ENCODE peak calls at places on chromosomes 4 and X, in eight cellular contexts. One of them, this sample, is unnamed.

GRCh38 chr4:30181918-30182317 is 538.3 kb upstream of the PCDH7 start:
- DNase-seq in GM12865: no peak
- DNase-seq in neuronal stem cell: no peak
- DNase-seq in uterus: no peak
- DNase-seq in HCT116: no peak
- DNase-seq in right lobe of liver: no peak
- DNase-seq in dorsolateral prefrontal cortex: no peak
- DNase-seq in fibroblast of lung: no peak
- DNase-seq in this sample: no peak

GRCh38 chr4:181319629-181320028 is 923.6 kb upstream of the TENM3 start:
- DNase-seq in HCT116: no peak
- DNase-seq in dorsolateral prefrontal cortex: no peak
- DNase-seq in neuronal stem cell: no peak
- DNase-seq in right lobe of liver: no peak
- DNase-seq in uterus: no peak
- DNase-seq in GM12865: no peak
- DNase-seq in fibroblast of lung: no peak
- DNase-seq in this sample: no peak

GRCh38 chr4:7811536-7812190 is 128.0 kb downstream of the AFAP1 start:
- DNase-seq in right lobe of liver: no peak
- DNase-seq in neuronal stem cell: no peak
- DNase-seq in fibroblast of lung: peak
- DNase-seq in HCT116: no peak
- DNase-seq in GM12865: no peak
- DNase-seq in dorsolateral prefrontal cortex: no peak
- DNase-seq in uterus: peak
- DNase-seq in this sample: peak

GRCh38 chr4:78599931-78600375 is 48.4 kb downstream of the ANXA3 start:
- DNase-seq in right lobe of liver: no peak
- DNase-seq in neuronal stem cell: no peak
- DNase-seq in GM12865: no peak
- DNase-seq in uterus: no peak
- DNase-seq in dorsolateral prefrontal cortex: no peak
- DNase-seq in fibroblast of lung: no peak
- DNase-seq in HCT116: no peak
- DNase-seq in this sample: peak

GRCh38 chrX:45200741-45201234 is at the start of gene DIPK2B:
- DNase-seq in GM12865: no peak
- DNase-seq in HCT116: no peak
- DNase-seq in uterus: no peak
- DNase-seq in right lobe of liver: peak
- DNase-seq in dorsolateral prefrontal cortex: no peak
- DNase-seq in neuronal stem cell: no peak
- DNase-seq in fibroblast of lung: no peak
- DNase-seq in this sample: no peak

GRCh38 chrX:24283122-24283789 is 30.6 kb downstream of the SUPT20HL2 start:
- DNase-seq in uterus: peak
- DNase-seq in GM12865: no peak
- DNase-seq in fibroblast of lung: peak
- DNase-seq in neuronal stem cell: no peak
- DNase-seq in right lobe of liver: no peak
- DNase-seq in HCT116: no peak
- DNase-seq in dorsolateral prefrontal cortex: no peak
- DNase-seq in this sample: no peak

GRCh38 chr4:184644553-184645307 is 4.5 kb downstream of the CASP3 start:
- DNase-seq in fibroblast of lung: no peak
- DNase-seq in uterus: no peak
- DNase-seq in HCT116: no peak
- DNase-seq in GM12865: no peak
- DNase-seq in neuronal stem cell: no peak
- DNase-seq in right lobe of liver: no peak
- DNase-seq in dorsolateral prefrontal cortex: no peak
- DNase-seq in this sample: peak

GRCh38 chr4:184746532-184746870 is 12.6 kb upstream of the CENPU start:
- DNase-seq in fibroblast of lung: peak
- DNase-seq in right lobe of liver: no peak
- DNase-seq in GM12865: no peak
- DNase-seq in neuronal stem cell: no peak
- DNase-seq in uterus: peak
- DNase-seq in dorsolateral prefrontal cortex: no peak
- DNase-seq in HCT116: no peak
- DNase-seq in this sample: peak

GRCh38 chr4:69713593-69713992 is 46.8 kb downstream of the SULT1B1 start:
- DNase-seq in GM12865: no peak
- DNase-seq in right lobe of liver: peak
- DNase-seq in uterus: no peak
- DNase-seq in neuronal stem cell: no peak
- DNase-seq in HCT116: no peak
- DNase-seq in dorsolateral prefrontal cortex: no peak
- DNase-seq in fibroblast of lung: peak
- DNase-seq in this sample: peak

GRCh38 chr4:158229768-158230167 is 19.5 kb downstream of the TMEM144 start:
- DNase-seq in fibroblast of lung: no peak
- DNase-seq in dorsolateral prefrontal cortex: peak
- DNase-seq in uterus: no peak
- DNase-seq in HCT116: no peak
- DNase-seq in neuronal stem cell: no peak
- DNase-seq in GM12865: no peak
- DNase-seq in right lobe of liver: no peak
- DNase-seq in this sample: no peak

GRCh38 chrX:16603822-16604221 is 46.1 kb upstream of the S100G start:
- DNase-seq in right lobe of liver: no peak
- DNase-seq in dorsolateral prefrontal cortex: no peak
- DNase-seq in HCT116: no peak
- DNase-seq in GM12865: peak
- DNase-seq in neuronal stem cell: no peak
- DNase-seq in uterus: no peak
- DNase-seq in fibroblast of lung: no peak
- DNase-seq in this sample: peak

GRCh38 chrX:115602729-115603389 is 41.9 kb downstream of the PLS3 start:
- DNase-seq in HCT116: no peak
- DNase-seq in GM12865: no peak
- DNase-seq in uterus: no peak
- DNase-seq in fibroblast of lung: no peak
- DNase-seq in right lobe of liver: no peak
- DNase-seq in dorsolateral prefrontal cortex: no peak
- DNase-seq in neuronal stem cell: no peak
- DNase-seq in this sample: no peak

GRCh38 chrX:110004210-110004609 is 1.3 kb downstream of the TMEM164 start:
- DNase-seq in right lobe of liver: peak
- DNase-seq in GM12865: no peak
- DNase-seq in fibroblast of lung: no peak
- DNase-seq in HCT116: no peak
- DNase-seq in dorsolateral prefrontal cortex: no peak
- DNase-seq in uterus: no peak
- DNase-seq in neuronal stem cell: no peak
- DNase-seq in this sample: no peak
- H3K4me3 ChIP-seq in right lobe of liver: no peak
- H3K4me3 ChIP-seq in GM12865: no peak
- H3K4me3 ChIP-seq in fibroblast of lung: no peak
- H3K4me3 ChIP-seq in HCT116: no peak
- H3K4me3 ChIP-seq in dorsolateral prefrontal cortex: peak
- H3K4me3 ChIP-seq in uterus: no peak
- H3K4me3 ChIP-seq in neuronal stem cell: peak
- H3K4me3 ChIP-seq in this sample: peak

GRCh38 chr4:55437823-55438222 is 42.1 kb downstream of the TMEM165 start:
- DNase-seq in right lobe of liver: no peak
- DNase-seq in uterus: no peak
- DNase-seq in dorsolateral prefrontal cortex: no peak
- DNase-seq in HCT116: no peak
- DNase-seq in GM12865: no peak
- DNase-seq in fibroblast of lung: no peak
- DNase-seq in neuronal stem cell: no peak
- DNase-seq in this sample: no peak

GRCh38 chr4:55431710-55432336 is 36.1 kb downstream of the TMEM165 start:
- DNase-seq in neuronal stem cell: no peak
- DNase-seq in uterus: no peak
- DNase-seq in HCT116: no peak
- DNase-seq in fibroblast of lung: no peak
- DNase-seq in GM12865: no peak
- DNase-seq in right lobe of liver: no peak
- DNase-seq in dorsolateral prefrontal cortex: no peak
- DNase-seq in this sample: no peak

GRCh38 chr4:55438314-55438713 is 42.6 kb downstream of the TMEM165 start:
- DNase-seq in right lobe of liver: no peak
- DNase-seq in dorsolateral prefrontal cortex: no peak
- DNase-seq in neuronal stem cell: no peak
- DNase-seq in GM12865: no peak
- DNase-seq in HCT116: no peak
- DNase-seq in uterus: no peak
- DNase-seq in fibroblast of lung: no peak
- DNase-seq in this sample: no peak

GRCh38 chr4:55437356-55437796 is 41.6 kb downstream of the TMEM165 start:
- DNase-seq in GM12865: no peak
- DNase-seq in dorsolateral prefrontal cortex: no peak
- DNase-seq in uterus: no peak
- DNase-seq in fibroblast of lung: peak
- DNase-seq in neuronal stem cell: no peak
- DNase-seq in right lobe of liver: no peak
- DNase-seq in HCT116: no peak
- DNase-seq in this sample: peak

DNA sequence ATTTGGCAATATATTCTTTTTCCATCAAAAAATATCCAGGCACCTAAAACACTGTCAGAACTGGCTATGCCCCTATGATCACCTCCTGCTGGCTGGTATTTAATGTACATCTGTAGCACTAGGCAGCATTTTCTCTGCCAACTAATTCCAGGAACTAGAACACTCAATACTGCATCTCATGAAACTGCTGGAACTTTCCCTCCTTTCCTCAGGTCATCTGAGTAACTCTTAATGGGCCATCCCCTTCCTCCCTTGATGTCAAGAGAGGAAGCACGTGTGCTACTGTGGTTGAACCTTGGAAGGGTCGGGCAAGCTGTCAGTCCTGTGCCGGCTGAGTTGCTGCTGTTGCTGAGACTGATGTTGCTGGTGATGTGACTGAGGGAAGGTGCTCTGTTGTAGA is 39.4 kb downstream of the TMEM165 start:
- DNase-seq in HCT116: no peak
- DNase-seq in uterus: no peak
- DNase-seq in fibroblast of lung: peak
- DNase-seq in GM12865: peak
- DNase-seq in right lobe of liver: no peak
- DNase-seq in dorsolateral prefrontal cortex: no peak
- DNase-seq in neuronal stem cell: no peak
- DNase-seq in this sample: peak
- H3K4me3 ChIP-seq in HCT116: no peak
- H3K4me3 ChIP-seq in uterus: no peak
- H3K4me3 ChIP-seq in fibroblast of lung: no peak
- H3K4me3 ChIP-seq in GM12865: no peak
- H3K4me3 ChIP-seq in right lobe of liver: no peak
- H3K4me3 ChIP-seq in dorsolateral prefrontal cortex: no peak
- H3K4me3 ChIP-seq in neuronal stem cell: no peak
- H3K4me3 ChIP-seq in this sample: no peak

GRCh38 chrX:14758029-14758491 is 114.8 kb downstream of the FANCB start:
- DNase-seq in right lobe of liver: no peak
- DNase-seq in neuronal stem cell: no peak
- DNase-seq in GM12865: no peak
- DNase-seq in HCT116: no peak
- DNase-seq in uterus: no peak
- DNase-seq in fibroblast of lung: no peak
- DNase-seq in dorsolateral prefrontal cortex: no peak
- DNase-seq in this sample: no peak
- H3K4me3 ChIP-seq in right lobe of liver: no peak
- H3K4me3 ChIP-seq in neuronal stem cell: no peak
- H3K4me3 ChIP-seq in GM12865: no peak
- H3K4me3 ChIP-seq in HCT116: no peak
- H3K4me3 ChIP-seq in uterus: no peak
- H3K4me3 ChIP-seq in fibroblast of lung: no peak
- H3K4me3 ChIP-seq in dorsolateral prefrontal cortex: no peak
- H3K4me3 ChIP-seq in this sample: no peak

GRCh38 chr4:41610474-41610873 is 72.5 kb downstream of the LIMCH1 start:
- DNase-seq in dorsolateral prefrontal cortex: no peak
- DNase-seq in right lobe of liver: no peak
- DNase-seq in GM12865: no peak
- DNase-seq in HCT116: no peak
- DNase-seq in fibroblast of lung: no peak
- DNase-seq in uterus: no peak
- DNase-seq in neuronal stem cell: no peak
- DNase-seq in this sample: no peak

GRCh38 chr4:41613362-41613761 is 75.4 kb downstream of the LIMCH1 start:
- DNase-seq in GM12865: no peak
- DNase-seq in fibroblast of lung: no peak
- DNase-seq in HCT116: no peak
- DNase-seq in neuronal stem cell: no peak
- DNase-seq in right lobe of liver: no peak
- DNase-seq in uterus: no peak
- DNase-seq in dorsolateral prefrontal cortex: peak
- DNase-seq in this sample: no peak

GRCh38 chr4:41611124-41611838 is 73.3 kb downstream of the LIMCH1 start:
- DNase-seq in HCT116: no peak
- DNase-seq in GM12865: no peak
- DNase-seq in uterus: no peak
- DNase-seq in fibroblast of lung: no peak
- DNase-seq in neuronal stem cell: no peak
- DNase-seq in right lobe of liver: no peak
- DNase-seq in dorsolateral prefrontal cortex: no peak
- DNase-seq in this sample: no peak

GRCh38 chr4:41613782-41614181 is 75.8 kb downstream of the LIMCH1 start:
- DNase-seq in HCT116: no peak
- DNase-seq in uterus: no peak
- DNase-seq in right lobe of liver: no peak
- DNase-seq in neuronal stem cell: no peak
- DNase-seq in GM12865: no peak
- DNase-seq in dorsolateral prefrontal cortex: no peak
- DNase-seq in fibroblast of lung: no peak
- DNase-seq in this sample: no peak

DNA sequence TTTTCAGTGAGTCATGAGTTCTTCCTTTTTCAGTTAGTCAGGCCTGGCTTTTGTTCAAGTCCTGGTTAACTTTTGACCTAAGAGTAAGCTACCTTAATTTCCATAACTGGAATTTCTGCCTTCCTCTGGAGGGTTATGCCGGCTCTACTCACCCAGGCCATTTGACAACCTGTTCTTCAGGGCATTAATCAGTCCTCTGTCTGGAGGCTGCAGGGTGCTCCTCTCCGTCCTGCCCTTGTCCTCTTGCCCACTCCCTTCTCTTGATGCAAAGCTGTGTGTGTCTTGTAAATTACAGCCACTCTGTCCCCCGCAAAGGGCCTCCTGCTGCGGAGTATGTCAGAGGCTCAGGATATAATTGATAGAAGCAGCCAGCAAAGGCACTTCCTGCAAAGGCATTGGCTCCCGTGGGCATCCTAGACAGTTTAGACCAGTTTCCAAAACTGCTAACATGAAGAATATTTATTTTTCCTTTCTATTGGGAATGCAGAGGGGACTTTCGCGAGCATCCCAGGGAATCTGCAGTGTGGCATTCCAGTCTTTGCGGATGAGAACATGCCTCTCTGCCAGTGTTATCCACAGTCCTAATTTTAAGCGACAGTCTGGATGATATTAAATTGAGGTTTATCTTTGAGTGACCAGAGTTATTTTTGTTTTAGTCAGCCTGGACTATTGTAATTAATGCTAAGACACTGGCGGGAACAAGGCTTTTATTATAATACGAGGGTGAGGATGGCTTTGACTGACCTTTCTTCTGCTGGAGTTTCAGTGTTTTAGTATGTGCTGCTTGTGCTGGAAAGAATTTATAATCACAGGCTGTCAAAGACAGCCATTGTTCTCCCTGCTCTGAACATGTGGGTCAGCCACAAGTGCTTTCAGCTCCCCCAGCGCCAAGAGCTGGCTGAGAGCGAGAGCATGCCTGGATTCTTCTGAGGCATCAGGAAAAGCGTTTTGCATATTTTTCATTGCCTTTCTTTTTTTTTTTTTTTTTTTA is 74.2 kb downstream of the LIMCH1 start:
- DNase-seq in dorsolateral prefrontal cortex: peak
- DNase-seq in GM12865: no peak
- DNase-seq in uterus: no peak
- DNase-seq in HCT116: no peak
- DNase-seq in right lobe of liver: no peak
- DNase-seq in neuronal stem cell: peak
- DNase-seq in fibroblast of lung: peak
- DNase-seq in this sample: peak
- H3K4me3 ChIP-seq in dorsolateral prefrontal cortex: peak
- H3K4me3 ChIP-seq in GM12865: no peak
- H3K4me3 ChIP-seq in uterus: no peak
- H3K4me3 ChIP-seq in HCT116: no peak
- H3K4me3 ChIP-seq in right lobe of liver: no peak
- H3K4me3 ChIP-seq in neuronal stem cell: peak
- H3K4me3 ChIP-seq in fibroblast of lung: no peak
- H3K4me3 ChIP-seq in this sample: no peak